ENCODE peak calls at places on chromosome 22, in five cellular contexts. K is DND-41, U is testis, M is upper lobe of right lung, P is right atrium auricular region. V is an unnamed sample.

GRCh38 chr22:37716708-37717107 is 19.9 kb downstream of the TRIOBP start:
- DNase-seq in K (no peak), U (no peak), M (no peak), P (no peak), V (no peak)

GRCh38 chr22:41524283-41524682 is 20.0 kb downstream of the POLR3H start:
- DNase-seq in K (no peak), U (peak; percentile 86), M (peak; percentile 85), P (peak; percentile 85), V (peak; percentile 87)

GRCh38 chr22:35133702-35134395 is 67.9 kb downstream of the ISX start:
- DNase-seq in K (no peak), U (no peak), M (no peak), P (no peak), V (no peak)

GRCh38 chr22:39129746-39130145 is 22.7 kb downstream of the CBX7 start:
- DNase-seq in K (no peak), U (no peak), M (no peak), P (no peak), V (no peak)

GRCh38 chr22:31104869-31105268 is 2.5 kb downstream of the SELENOM start:
- DNase-seq in K (no peak), U (peak; percentile 67), M (no peak), P (no peak), V (no peak)

GRCh38 chr22:38452373-38453064 is 2.5 kb downstream of the KCNJ4 start:
- DNase-seq in K (no peak), U (no peak), M (no peak), P (peak; percentile 73), V (peak; percentile 27)

GRCh38 chr22:40498454-40499186 is 128.2 kb downstream of the SGSM3 start:
- DNase-seq in K (no peak), U (no peak), M (no peak), P (no peak), V (no peak)

GRCh38 chr22:31586137-31586920 is 75.7 kb downstream of the PISD start:
- DNase-seq in K (no peak), U (no peak), M (no peak), P (peak; percentile 71), V (no peak)

GRCh38 chr22:23389271-23390071 is 190.6 kb downstream of the IGLL1 start:
- DNase-seq in K (no peak), U (no peak), M (no peak), P (no peak), V (no peak)

GRCh38 chr22:31537019-31537535 is 40.7 kb downstream of the SFI1 start:
- DNase-seq in K (no peak), U (no peak), M (no peak), P (no peak), V (no peak)

GRCh38 chr22:50346415-50346945 is 3.4 kb downstream of the PPP6R2 start:
- DNase-seq in K (no peak), U (no peak), M (no peak), P (no peak), V (no peak)

GRCh38 chr22:42277988-42278776 is 7.7 kb upstream of the TCF20 start:
- DNase-seq in K (no peak), U (no peak), M (no peak), P (no peak), V (peak; percentile 67)

GRCh38 chr22:43561421-43562178 is 149.8 kb downstream of the MPPED1 start:
- DNase-seq in K (no peak), U (no peak), M (no peak), P (no peak), V (no peak)

GRCh38 chr22:40431021-40431420 is 60.6 kb downstream of the SGSM3 start:
- DNase-seq in K (no peak), U (no peak), M (no peak), P (no peak), V (peak; percentile 64)

GRCh38 chr22:38698407-38699094 is 2.2 kb downstream of the JOSD1 start:
- DNase-seq in K (no peak), U (no peak), M (peak; percentile 26), P (no peak), V (no peak)

GRCh38 chr22:48053973-48054372 is 1291.5 kb downstream of the TBC1D22A start:
- DNase-seq in K (no peak), U (no peak), M (peak; percentile 41), P (no peak), V (no peak)

GRCh38 chr22:48055827-48056226 is 1293.4 kb downstream of the TBC1D22A start:
- DNase-seq in K (no peak), U (no peak), M (peak; percentile 32), P (no peak), V (no peak)

GRCh38 chr22:48055185-48055584 is 1292.7 kb downstream of the TBC1D22A start:
- DNase-seq in K (no peak), U (no peak), M (no peak), P (no peak), V (no peak)

GRCh38 chr22:48052621-48052890 is 1290.1 kb downstream of the TBC1D22A start:
- DNase-seq in K (no peak), U (no peak), M (peak; percentile 42), P (no peak), V (no peak)

GRCh38 chr22:48054596-48054995 is 1292.1 kb downstream of the TBC1D22A start:
- DNase-seq in K (no peak), U (no peak), M (peak; percentile 23), P (no peak), V (no peak)
- H3K9me3 ChIP-seq in K (no peaks in the 10 kb centered on the region), U (no peaks in the 10 kb centered on the region), M (no peaks in the 10 kb centered on the region), P (no peaks in the 10 kb centered on the region), V (no peaks in the 10 kb centered on the region)

GRCh38 chr22:46747646-46748045 is 9.6 kb upstream of the CERK start:
- DNase-seq in K (no peak), U (no peak), M (no peak), P (no peak), V (no peak)
- H3K27ac ChIP-seq in K (no peak overlapping the region), U (no peak overlapping the region), M (no peak overlapping the region), P (no peak overlapping the region), V (no peak overlapping the region)

GRCh38 chr22:21044931-21045584 is 688 bp upstream of the LRRC74B start:
- DNase-seq in K (peak; percentile 21), U (no peak), M (peak; percentile 63), P (no peak), V (no peak)
- H3K4me3 ChIP-seq in K (no peak overlapping the region), U (peak overlapping the region; percentile 63), M (peak overlapping the region; percentile 34), P (peak overlapping the region; percentile 35), V (no peak overlapping the region)

DNA sequence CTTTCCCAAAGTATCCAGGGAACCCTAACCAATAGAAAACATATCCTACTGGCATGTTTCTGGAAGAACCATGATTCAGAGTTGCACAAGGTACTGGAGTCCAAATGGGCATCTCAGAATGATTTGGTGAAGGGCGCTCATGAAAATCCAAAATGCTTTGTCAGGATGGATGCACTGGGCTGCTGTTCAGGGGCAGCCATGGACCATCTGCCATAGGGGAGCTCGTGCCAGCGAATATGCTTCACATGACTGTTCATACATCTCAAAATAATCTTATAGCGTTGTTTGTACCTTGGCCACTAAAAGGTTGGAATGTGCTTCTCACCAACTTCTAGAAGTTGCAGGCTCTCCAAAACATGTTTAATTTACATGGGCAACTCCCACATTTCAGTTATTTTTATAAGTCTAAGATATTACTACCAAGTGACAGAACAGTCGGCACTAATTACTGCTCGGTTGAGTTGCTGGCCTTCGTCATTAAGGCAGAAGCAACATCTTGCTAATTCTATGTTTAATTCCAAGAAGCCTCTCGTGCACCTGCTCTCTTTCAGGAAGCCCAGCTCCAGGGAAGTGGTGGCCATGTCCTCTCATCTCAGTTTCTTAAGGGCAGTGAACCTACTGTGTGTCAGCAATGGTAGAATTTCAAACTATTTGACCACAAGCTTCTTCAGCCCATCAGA is 1497.7 kb downstream of the TBC1D22A start:
- DNase-seq in K (no peak), U (no peak), M (no peak), P (no peak), V (no peak)
- H3K9me3 ChIP-seq in K (no peaks in the 10 kb centered on the region), U (no peaks in the 10 kb centered on the region), M (no peaks in the 10 kb centered on the region), P (no peaks in the 10 kb centered on the region), V (no peaks in the 10 kb centered on the region)